ENCODE peak calls at places on chromosomes 16 and 17, in ten cellular contexts. S, L, Q, R, N, W, V, H, T and X are unnamed samples.

GRCh38 chr16:69187387-69187890 is 475 bp downstream of the SNTB2 start:
- DNase-seq in S (peak; percentile 61), L (no peak), Q (no peak), R (peak; percentile 81), N (peak; percentile 40), W (peak; percentile 57), V (no peak), H (peak; percentile 72), T (peak; percentile 37), X (peak; percentile 21)

GRCh38 chr17:47821424-47822379 is at the start of gene OSBPL7:
- DNase-seq in S (peak; percentile 89), L (peak; percentile 75), Q (peak; percentile 60), R (peak; percentile 92), N (peak; percentile 74), W (peak; percentile 94), V (peak; percentile 65), H (peak; percentile 93), T (peak; percentile 76), X (peak; percentile 61)

GRCh38 chr17:66777689-66778225 is 57.2 kb upstream of the CACNG5 start:
- DNase-seq in S (no peak), L (no peak), Q (no peak), R (peak; percentile 94), N (no peak), W (peak; percentile 7), V (no peak), H (no peak), T (no peak), X (no peak)

GRCh38 chr17:74373838-74374606 is 6.7 kb downstream of the GPR142 start:
- DNase-seq in S (peak; percentile 76), L (peak; percentile 86), Q (no peak), R (no peak), N (no peak), W (no peak), V (peak; percentile 59), H (peak; percentile 79), T (no peak), X (no peak)

GRCh38 chr16:50068550-50068949 is 2.8 kb downstream of the HEATR3 start:
- DNase-seq in S (no peak), L (no peak), Q (no peak), R (no peak), N (no peak), W (peak; percentile 4), V (no peak), H (no peak), T (peak; percentile 35), X (no peak)

GRCh38 chr16:68417711-68418301 is 30.5 kb downstream of the SMPD3 start:
- DNase-seq in S (peak; percentile 85), L (no peak), Q (peak; percentile 43), R (no peak), N (peak; percentile 74), W (no peak), V (no peak), H (peak; percentile 82), T (peak; percentile 92), X (peak; percentile 74)

GRCh38 chr17:71039391-71039790 is 870.1 kb downstream of the KCNJ2 start:
- DNase-seq in S (no peak), L (no peak), Q (no peak), R (no peak), N (no peak), W (no peak), V (no peak), H (no peak), T (no peak), X (no peak)

GRCh38 chr17:46818319-46818928 is at the start of gene WNT3:
- DNase-seq in S (no peak), L (no peak), Q (peak; percentile 38), R (peak; percentile 98), N (peak; percentile 51), W (no peak), V (peak; percentile 16), H (no peak), T (no peak), X (no peak)

GRCh38 chr17:65674246-65675045 is 113.0 kb upstream of the AXIN2 start:
- DNase-seq in S (no peak), L (no peak), Q (no peak), R (no peak), N (no peak), W (no peak), V (no peak), H (no peak), T (no peak), X (no peak)

GRCh38 chr16:80518436-80518835 is 22.4 kb upstream of the DYNLRB2 start:
- DNase-seq in S (peak; percentile 14), L (no peak), Q (no peak), R (no peak), N (no peak), W (no peak), V (no peak), H (no peak), T (peak; percentile 83), X (no peak)

GRCh38 chr17:82020874-82021727 is 1.6 kb downstream of the CENPX start:
- DNase-seq in S (peak; percentile 85), L (peak; percentile 36), Q (no peak), R (peak; percentile 85), N (peak; percentile 56), W (peak; percentile 87), V (peak; percentile 49), H (peak; percentile 35), T (peak; percentile 54), X (peak; percentile 72)